ENCODE peak calls at places on chromosomes 13 and 19, in four cellular contexts. W, P, O and X are unnamed samples.

GRCh38 chr13:42992585-42993122 is 613 bp upstream of the EPSTI1 start:
- DNase-seq in O (peak), W (no peak), P (no peak), X (no peak)

GRCh38 chr13:59542303-59542702 is 621.4 kb downstream of the DIAPH3 start:
- DNase-seq in O (no peak), W (no peak), P (no peak), X (no peak)

GRCh38 chr19:33740811-33741396 is 55.8 kb upstream of the KCTD15 start:
- DNase-seq in P (peak), O (peak), W (no peak), X (peak)

GRCh38 chr19:16821081-16821480 is 8.1 kb upstream of the SIN3B start:
- DNase-seq in W (no peak), O (no peak), P (no peak), X (no peak)

GRCh38 chr19:40735003-40735771 is 15.1 kb downstream of the ACTMAP start:
- DNase-seq in P (no peak), W (no peak), O (no peak), X (no peak)

GRCh38 chr13:107900775-107901174 is 314.6 kb downstream of the LIG4 start:
- DNase-seq in W (no peak), O (no peak), P (no peak), X (no peak)

GRCh38 chr13:97328222-97328790 is 105.7 kb upstream of the RAP2A start:
- DNase-seq in P (no peak), W (no peak), O (no peak), X (no peak)

GRCh38 chr19:6708346-6708745 is 12.1 kb downstream of the C3 start:
- DNase-seq in P (no peak), W (no peak), O (no peak), X (no peak)

GRCh38 chr19:10505583-10506229 is 2.5 kb upstream of the KEAP1 start:
- DNase-seq in O (peak), W (no peak), P (peak), X (peak)

GRCh38 chr19:29634731-29635130 is 28.6 kb downstream of the POP4 start:
- DNase-seq in O (no peak), W (no peak), P (no peak), X (no peak)

GRCh38 chr19:40312533-40312932 is 27.4 kb upstream of the AKT2 start:
- DNase-seq in P (no peak), O (no peak), W (no peak), X (no peak)

GRCh38 chr19:45428385-45429231 is 4.9 kb upstream of the ERCC1 start:
- DNase-seq in O (peak), W (no peak), P (no peak), X (no peak)

GRCh38 chr19:40365613-40366401 is 17.3 kb downstream of the PLD3 start:
- DNase-seq in O (peak), W (peak), P (no peak), X (no peak)

GRCh38 chr13:90918551-90918950 is 428.9 kb upstream of the MIR17HG start:
- DNase-seq in W (no peak), O (no peak), P (peak), X (no peak)

GRCh38 chr13:40377783-40378182 is 288.7 kb downstream of the FOXO1 start:
- DNase-seq in O (peak), W (no peak), P (no peak), X (no peak)

GRCh38 chr13:94679614-94680013 is 32.7 kb downstream of the SOX21 start:
- DNase-seq in P (no peak), O (no peak), W (no peak), X (no peak)

GRCh38 chr19:43779147-43779819 is 1.5 kb downstream of the KCNN4 start:
- DNase-seq in W (no peak), O (no peak), P (no peak), X (no peak)

GRCh38 chr13:110538632-110539031 is 22.9 kb downstream of the RAB20 start:
- DNase-seq in P (no peak), O (no peak), W (no peak), X (no peak)

GRCh38 chr19:2140193-2140545 is 11.2 kb downstream of the AP3D1 start:
- DNase-seq in W (no peak), O (no peak), P (no peak), X (no peak)

GRCh38 chr19:38729653-38730469 is 14.4 kb downstream of the CAPN12 start:
- DNase-seq in P (peak), W (no peak), O (peak), X (peak)

GRCh38 chr13:113845055-113845454 is 18.8 kb downstream of the GAS6 start:
- DNase-seq in W (no peak), O (no peak), P (no peak), X (no peak)

GRCh38 chr19:45515081-45515624 is 7.9 kb downstream of the VASP start:
- DNase-seq in W (no peak), P (no peak), O (peak), X (no peak)

GRCh38 chr19:9009935-9010651 is at the start of gene MUC16:
- DNase-seq in O (no peak), W (no peak), P (no peak), X (no peak)

GRCh38 chr19:55476100-55476775 is at the start of gene ZNF628:
- DNase-seq in P (peak), W (peak), O (peak), X (peak)

GRCh38 chr19:7426986-7427385 is 61.8 kb downstream of the PEX11G start:
- DNase-seq in O (no peak), P (no peak), W (no peak), X (no peak)

GRCh38 chr19:7311911-7312310 is 17.7 kb upstream of the INSR start:
- DNase-seq in W (no peak), P (no peak), O (no peak), X (no peak)

GRCh38 chr13:51125495-51126226 is 14.6 kb upstream of the C13orf42 start:
- DNase-seq in W (peak), P (peak), O (peak), X (peak)

GRCh38 chr19:1942078-1942933 is 1.3 kb downstream of the CSNK1G2 start:
- DNase-seq in W (no peak), O (peak), P (peak), X (peak)

GRCh38 chr13:26965976-26966375 is 205.4 kb upstream of the GPR12 start:
- DNase-seq in W (no peak), O (no peak), P (no peak), X (no peak)

GRCh38 chr13:71831716-71832115 is 35.3 kb downstream of the DACH1 start:
- DNase-seq in W (no peak), P (no peak), O (no peak), X (no peak)

GRCh38 chr13:48975926-48976676 is 389 bp downstream of the FNDC3A start:
- DNase-seq in P (peak), O (peak), W (peak), X (peak)

GRCh38 chr19:50311723-50312635 is 17.2 kb downstream of the KCNC3 start:
- DNase-seq in O (no peak), W (no peak), P (no peak), X (peak)

GRCh38 chr19:5436101-5436947 is 18.9 kb upstream of the ZNRF4 start:
- DNase-seq in P (no peak), O (no peak), W (peak), X (no peak)

GRCh38 chr19:49672131-49672919 is 4.7 kb upstream of the PRMT1 start:
- DNase-seq in P (peak), W (no peak), O (peak), X (peak)

GRCh38 chr13:30108913-30109237 is 198.5 kb downstream of the KATNAL1 start:
- DNase-seq in P (no peak), W (peak), O (no peak), X (peak)